ENCODE peak calls at places on chromosomes 7 and 10, in nine cellular contexts. C is hepatocyte; P is stimulated activated naive CD8-positive, alpha-beta T cell treated with anti-CD3 and anti-CD28 coated beads, Interleukin-15, Interleukin-2, amounts not matched to agents 100 U/mL and 50 U/mL, for 24 hours; L is NCI-H226; Y is pancreas; W is RWPE1; F is HT1080; R is heart right ventricle; T is GM03348. J is an unnamed sample.

GRCh38 chr7:122702872-122703510 is at the start of gene RNF148:
- DNase-seq in C (no peak), P (no peak), L (no peak), Y (no peak), W (no peak), F (no peak), R (no peak), T (no peak), J (no peak)

GRCh38 chr10:122062831-122063674 is 74.1 kb downstream of the TACC2 start:
- DNase-seq in C (peak; percentile 93), P (no peak), L (peak; percentile 76), Y (peak; percentile 78), W (peak; percentile 95), F (peak; percentile 96), R (peak; percentile 80), T (peak; percentile 92), J (no peak)

GRCh38 chr10:24034571-24034970 is 174.4 kb upstream of the KIAA1217 start:
- DNase-seq in C (peak; percentile 6), P (no peak), L (no peak), Y (no peak), W (no peak), F (peak; percentile 1), R (no peak), T (no peak), J (no peak)

GRCh38 chr7:3787717-3788311 is 486.8 kb downstream of the SDK1 start:
- DNase-seq in C (no peak), P (no peak), L (no peak), Y (no peak), W (no peak), F (peak; percentile 32), R (no peak), T (no peak), J (no peak)

GRCh38 chr10:73974309-73974946 is 23.5 kb upstream of the VCL start:
- DNase-seq in C (no peak), P (no peak), L (no peak), Y (no peak), W (no peak), F (no peak), R (no peak), T (no peak), J (no peak)

GRCh38 chr7:44489955-44490350 is 505 bp downstream of the NUDCD3 start:
- DNase-seq in C (peak; percentile 36), P (no peak), L (no peak), Y (no peak), W (peak; percentile 39), F (no peak), R (no peak), T (peak; percentile 36), J (peak; percentile 16)

GRCh38 chr10:37860494-37861190 is 3.2 kb upstream of the ZNF248 start:
- DNase-seq in C (no peak), P (no peak), L (no peak), Y (no peak), W (peak; percentile 37), F (peak; percentile 49), R (no peak), T (peak; percentile 49), J (peak; percentile 31)

GRCh38 chr7:106287786-106288185 is 3.0 kb upstream of the NAMPT start:
- DNase-seq in C (no peak), P (no peak), L (no peak), Y (no peak), W (no peak), F (no peak), R (no peak), T (no peak), J (no peak)

GRCh38 chr10:21526184-21526951 is 886 bp upstream of the SKIDA1 start:
- DNase-seq in C (no peak), P (peak; percentile 67), L (peak; percentile 48), Y (peak; percentile 86), W (peak; percentile 61), F (peak; percentile 58), R (peak; percentile 88), T (peak; percentile 78), J (no peak)

GRCh38 chr10:34116780-34117179 is 698.3 kb downstream of the PARD3 start:
- DNase-seq in C (peak; percentile 19), P (no peak), L (no peak), Y (no peak), W (no peak), F (no peak), R (no peak), T (no peak), J (no peak)

GRCh38 chr7:5228066-5228465 is 38.0 kb downstream of the WIPI2 start:
- DNase-seq in C (no peak), P (no peak), L (no peak), Y (no peak), W (no peak), F (no peak), R (no peak), T (no peak), J (no peak)

GRCh38 chr10:59336632-59337031 is 25.7 kb downstream of the FAM13C start:
- DNase-seq in C (no peak), P (no peak), L (no peak), Y (no peak), W (no peak), F (peak; percentile 54), R (no peak), T (peak; percentile 57), J (no peak)

GRCh38 chr10:123986736-123987135 is 95.1 kb upstream of the CPXM2 start:
- DNase-seq in C (no peak), P (no peak), L (no peak), Y (no peak), W (no peak), F (no peak), R (no peak), T (no peak), J (no peak)

GRCh38 chr7:158646766-158647474 is 57.7 kb downstream of the NCAPG2 start:
- DNase-seq in C (no peak), P (peak; percentile 21), L (no peak), Y (no peak), W (no peak), F (no peak), R (no peak), T (no peak), J (no peak)

GRCh38 chr10:35058686-35059085 is 31.5 kb downstream of the CUL2 start:
- DNase-seq in C (no peak), P (no peak), L (no peak), Y (no peak), W (no peak), F (no peak), R (no peak), T (no peak), J (no peak)

GRCh38 chr10:71213127-71213616 is 802 bp downstream of the UNC5B start:
- DNase-seq in C (peak; percentile 85), P (peak; percentile 22), L (peak; percentile 49), Y (peak; percentile 75), W (peak; percentile 85), F (no peak), R (peak; percentile 50), T (peak; percentile 59), J (no peak)

GRCh38 chr10:86663046-86663345 is 5.3 kb upstream of the LDB3 start:
- DNase-seq in C (no peak), P (no peak), L (no peak), Y (no peak), W (no peak), F (no peak), R (peak; percentile 23), T (no peak), J (no peak)

GRCh38 chr10:79331709-79332108 is 15.6 kb upstream of the PPIF start:
- DNase-seq in C (no peak), P (peak; percentile 87), L (peak; percentile 28), Y (no peak), W (peak; percentile 46), F (peak; percentile 83), R (no peak), T (peak; percentile 74), J (peak; percentile 66)

GRCh38 chr10:16545126-16545736 is 23.6 kb upstream of the C1QL3 start:
- DNase-seq in C (peak; percentile 43), P (no peak), L (peak; percentile 10), Y (no peak), W (peak; percentile 29), F (peak; percentile 42), R (no peak), T (peak; percentile 78), J (no peak)

GRCh38 chr10:49068672-49069217 is 46.6 kb downstream of the VSTM4 start:
- DNase-seq in C (no peak), P (no peak), L (no peak), Y (no peak), W (no peak), F (no peak), R (no peak), T (no peak), J (no peak)

GRCh38 chr10:130470286-130470685 is 334.1 kb downstream of the GLRX3 start:
- DNase-seq in C (no peak), P (no peak), L (no peak), Y (no peak), W (no peak), F (no peak), R (no peak), T (no peak), J (no peak)

GRCh38 chr7:129271500-129272355 is 46.9 kb downstream of the AHCYL2 start:
- DNase-seq in C (peak; percentile 58), P (peak; percentile 69), L (peak; percentile 32), Y (no peak), W (peak; percentile 35), F (peak; percentile 61), R (no peak), T (peak; percentile 69), J (peak; percentile 52)

GRCh38 chr7:106312906-106313305 is 28.1 kb upstream of the NAMPT start:
- DNase-seq in C (no peak), P (no peak), L (no peak), Y (no peak), W (no peak), F (no peak), R (no peak), T (no peak), J (no peak)

GRCh38 chr7:34900891-34901493 is 136.3 kb downstream of the DPY19L1 start:
- DNase-seq in C (no peak), P (no peak), L (no peak), Y (no peak), W (no peak), F (peak; percentile 3), R (peak; percentile 28), T (no peak), J (no peak)

GRCh38 chr7:45564886-45565455 is 9.2 kb upstream of the ADCY1 start:
- DNase-seq in C (no peak), P (no peak), L (no peak), Y (no peak), W (no peak), F (no peak), R (no peak), T (no peak), J (no peak)

GRCh38 chr7:122528879-122529481 is 169.9 kb downstream of the RNF133 start:
- DNase-seq in C (peak; percentile 64), P (no peak), L (no peak), Y (no peak), W (peak; percentile 3), F (peak; percentile 30), R (no peak), T (peak; percentile 22), J (no peak)

J was measured in GM12864.